ENCODE peak calls at places on chromosomes 12 and 14, in four cellular contexts. K, A, J and B are unnamed samples.

GRCh38 chr12:30719060-30719459 is 23.4 kb upstream of the IPO8 start:
- DNase-seq in K (peak), A (peak), J (peak), B (peak)

GRCh38 chr12:59322473-59322872 is 273.4 kb upstream of the SLC16A7 start:
- DNase-seq in K (no peak), A (no peak), J (no peak), B (peak)

GRCh38 chr12:94500831-94501567 is 41.3 kb upstream of the CEP83 start:
- DNase-seq in K (no peak), A (no peak), J (peak), B (no peak)

GRCh38 chr12:56080556-56081138 is 682 bp downstream of the ERBB3 start:
- DNase-seq in K (peak), A (no peak), J (no peak), B (no peak)

GRCh38 chr12:76782440-76782996 is 18.6 kb downstream of the ZDHHC17 start:
- DNase-seq in K (no peak), A (no peak), J (no peak), B (no peak)

GRCh38 chr14:92646952-92647461 is 101.4 kb downstream of the LGMN start:
- DNase-seq in K (no peak), A (peak), J (peak), B (peak)

GRCh38 chr14:29643415-29644206 is 284.0 kb downstream of the PRKD1 start:
- DNase-seq in K (peak), A (peak), J (peak), B (no peak)

GRCh38 chr12:130137141-130138018 is 24.9 kb upstream of the FZD10 start:
- DNase-seq in K (peak), A (no peak), J (no peak), B (no peak)

GRCh38 chr14:36057452-36058142 is 118.9 kb downstream of the PTCSC3 start:
- DNase-seq in K (peak), A (peak), J (no peak), B (peak)

GRCh38 chr12:111355181-111355925 is 13.5 kb downstream of the PHETA1 start:
- DNase-seq in K (no peak), A (no peak), J (no peak), B (no peak)

GRCh38 chr14:89807905-89808304 is 146.6 kb downstream of the EFCAB11 start:
- DNase-seq in K (no peak), A (no peak), J (no peak), B (no peak)

GRCh38 chr14:75128596-75128990 is 1.7 kb upstream of the NEK9 start:
- DNase-seq in K (no peak), A (no peak), J (no peak), B (no peak)

GRCh38 chr14:75126679-75127473 is at the start of gene NEK9:
- DNase-seq in K (peak), A (no peak), J (peak), B (peak)

GRCh38 chr14:75125617-75126016 is 1.2 kb downstream of the NEK9 start:
- DNase-seq in K (peak), A (no peak), J (peak), B (peak)

GRCh38 chr14:75126121-75126544 is 715 bp downstream of the NEK9 start:
- DNase-seq in K (peak), A (no peak), J (no peak), B (no peak)

GRCh38 chr14:75127903-75128595 is 1.2 kb upstream of the NEK9 start:
- DNase-seq in K (no peak), A (no peak), J (no peak), B (no peak)
- H3K4me3 ChIP-seq in K (no peak), A (no peak), J (peak), B (peak)

DNA sequence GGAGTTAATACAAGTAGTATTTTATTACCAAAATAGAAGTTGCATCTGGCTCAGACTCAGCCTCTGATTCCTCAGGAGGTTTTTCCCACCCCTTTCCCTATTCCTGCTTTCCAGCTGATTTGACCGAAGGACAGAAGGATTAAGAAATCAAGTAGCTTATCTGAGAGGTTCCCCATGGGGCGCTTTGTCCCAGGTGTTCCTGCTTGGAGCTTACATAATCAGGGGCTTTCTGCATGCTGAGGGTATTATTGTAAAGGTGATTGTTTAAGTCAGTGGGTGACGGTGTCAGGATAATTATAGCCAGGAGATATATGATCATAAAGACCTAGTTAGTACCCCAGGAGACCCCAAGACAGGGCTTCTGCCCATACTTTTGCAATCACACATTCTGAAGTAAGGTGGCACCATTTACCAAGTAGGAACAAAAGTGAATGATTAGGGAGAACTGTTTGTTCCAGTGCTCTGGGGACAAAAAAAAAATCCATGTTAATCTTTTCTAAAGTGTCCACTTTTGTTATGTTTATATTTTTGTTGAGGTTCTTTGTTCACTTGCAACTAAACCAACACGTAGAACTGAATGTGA is 921.3 kb downstream of the NRXN3 start:
- DNase-seq in K (no peak), A (no peak), J (no peak), B (no peak)
- TF ChIP-seq CTCF in K (no peak), A (no peak), J (no peak), B (no peak)

GRCh38 chr14:20487402-20487742 is 18.0 kb upstream of the RNASE10 start:
- DNase-seq in K (no peak), A (no peak), J (no peak), B (no peak)

GRCh38 chr14:20482382-20482781 is 13.2 kb downstream of the PNP start:
- DNase-seq in K (no peak), A (no peak), J (no peak), B (no peak)

GRCh38 chr14:20489093-20489994 is 16.0 kb upstream of the RNASE10 start:
- DNase-seq in K (peak), A (no peak), J (no peak), B (no peak)

GRCh38 chr14:20486700-20487401 is 17.6 kb downstream of the PNP start:
- DNase-seq in K (no peak), A (no peak), J (no peak), B (no peak)

DNA sequence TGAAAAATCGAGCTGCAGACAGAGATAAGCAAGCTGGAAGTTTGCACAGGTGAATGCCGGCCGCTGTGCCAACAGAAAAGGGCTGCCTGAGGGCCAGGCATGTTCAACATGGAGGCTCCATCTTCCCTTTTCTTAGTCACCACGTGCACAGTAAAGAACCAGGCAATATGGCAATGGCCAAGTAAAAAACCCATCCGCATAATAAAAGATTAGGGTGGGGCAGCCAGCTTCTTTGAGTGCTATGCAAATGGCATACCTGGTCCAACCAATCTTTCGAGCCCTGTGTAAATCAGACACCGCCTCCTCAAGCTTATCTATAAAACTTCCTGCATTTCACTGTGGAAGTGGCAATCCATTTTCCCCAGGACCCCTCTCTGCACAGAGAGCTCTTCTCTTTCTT is 16.7 kb downstream of the PNP start:
- DNase-seq in K (no peak), A (no peak), J (no peak), B (no peak)
- H3K4me3 ChIP-seq in K (no peak), A (no peak), J (no peak), B (no peak)

GRCh38 chr14:100105357-100106169 is 40.3 kb downstream of the EVL start:
- DNase-seq in K (no peak), A (no peak), J (no peak), B (no peak)

GRCh38 chr14:100107236-100107635 is 42.0 kb downstream of the EVL start:
- DNase-seq in K (peak), A (no peak), J (no peak), B (no peak)

GRCh38 chr14:100106661-100107112 is 41.5 kb downstream of the EVL start:
- DNase-seq in K (peak), A (no peak), J (no peak), B (no peak)

GRCh38 chr14:100104523-100105300 is 39.5 kb downstream of the EVL start:
- DNase-seq in K (peak), A (peak), J (no peak), B (peak)

GRCh38 chr14:100106260-100106659 is 41.0 kb downstream of the EVL start:
- DNase-seq in K (no peak), A (no peak), J (no peak), B (no peak)
- TF ChIP-seq CTCF in K (no peak), A (no peak), J (no peak), B (no peak)